ENCODE peak calls at places on chromosomes 16 and 17, in five cellular contexts. H, Y, T, E and O are unnamed samples.

GRCh38 chr16:18803569-18804462 is 2.5 kb upstream of the ARL6IP1 start:
- DNase-seq in H (no peak), Y (no peak), T (no peak), E (no peak), O (no peak)

GRCh38 chr17:68456529-68457167 is 648 bp downstream of the WIPI1 start:
- DNase-seq in H (peak; percentile 90), Y (peak; percentile 78), T (peak; percentile 90), E (peak; percentile 78), O (peak; percentile 62)

GRCh38 chr16:88619859-88620655 is 18.3 kb upstream of the IL17C start:
- DNase-seq in H (no peak), Y (no peak), T (no peak), E (no peak), O (no peak)

GRCh38 chr17:27293359-27293897 is 486 bp upstream of the WSB1 start:
- DNase-seq in H (no peak), Y (peak; percentile 30), T (no peak), E (no peak), O (no peak)

GRCh38 chr17:49748223-49748622 is 15.7 kb downstream of the FAM117A start:
- DNase-seq in H (no peak), Y (no peak), T (no peak), E (no peak), O (no peak)

GRCh38 chr16:79082955-79083354 is 517.6 kb downstream of the MAF start:
- DNase-seq in H (no peak), Y (no peak), T (no peak), E (no peak), O (no peak)

GRCh38 chr16:46757339-46758050 is 9.4 kb upstream of the MYLK3 start:
- DNase-seq in H (peak; percentile 67), Y (no peak), T (peak; percentile 90), E (peak; percentile 28), O (peak; percentile 88)

GRCh38 chr17:61597606-61598005 is 6.6 kb upstream of the NACA2 start:
- DNase-seq in H (no peak), Y (no peak), T (no peak), E (no peak), O (no peak)

GRCh38 chr16:797120-797420 is 3.5 kb downstream of the GNG13 start:
- DNase-seq in H (no peak), Y (no peak), T (no peak), E (no peak), O (no peak)

GRCh38 chr17:60747069-60747808 is 69.6 kb downstream of the BCAS3 start:
- DNase-seq in H (no peak), Y (no peak), T (no peak), E (no peak), O (no peak)

GRCh38 chr16:65201446-65202010 is 79.7 kb upstream of the CDH11 start:
- DNase-seq in H (no peak), Y (no peak), T (no peak), E (no peak), O (no peak)

GRCh38 chr17:58402679-58403078 is 14.7 kb downstream of the RNF43 start:
- DNase-seq in H (no peak), Y (no peak), T (no peak), E (no peak), O (no peak)

GRCh38 chr16:84650062-84650991 is 2.0 kb downstream of the KLHL36 start:
- DNase-seq in H (no peak), Y (no peak), T (no peak), E (no peak), O (no peak)

GRCh38 chr16:71882505-71883192 is 1.3 kb downstream of the ZNF821 start:
- DNase-seq in H (peak; percentile 83), Y (peak; percentile 33), T (peak; percentile 82), E (peak; percentile 71), O (peak; percentile 75)

GRCh38 chr16:1184156-1184868 is 31.4 kb downstream of the CACNA1H start:
- DNase-seq in H (no peak), Y (no peak), T (no peak), E (no peak), O (peak; percentile 45)

GRCh38 chr17:40337351-40337750 is 27.2 kb downstream of the GJD3 start:
- DNase-seq in H (no peak), Y (no peak), T (no peak), E (no peak), O (no peak)

GRCh38 chr16:89491238-89491869 is 993 bp upstream of the ANKRD11 start:
- DNase-seq in H (no peak), Y (no peak), T (no peak), E (no peak), O (no peak)

GRCh38 chr17:6028294-6028693 is 41.9 kb upstream of the WSCD1 start:
- DNase-seq in H (no peak), Y (no peak), T (no peak), E (no peak), O (no peak)

GRCh38 chr16:29730649-29731048 is 15.1 kb downstream of the C16orf54 start:
- DNase-seq in H (no peak), Y (no peak), T (no peak), E (no peak), O (no peak)

GRCh38 chr16:69903851-69904250 is 47.3 kb upstream of the CLEC18A start:
- DNase-seq in H (no peak), Y (no peak), T (no peak), E (no peak), O (no peak)

GRCh38 chr16:12700161-12700560 is 103.5 kb downstream of the CPPED1 start:
- DNase-seq in H (no peak), Y (no peak), T (no peak), E (no peak), O (no peak)

GRCh38 chr17:16407911-16408588 is 7.3 kb upstream of the TRPV2 start:
- DNase-seq in H (peak; percentile 76), Y (peak; percentile 65), T (peak; percentile 71), E (peak; percentile 46), O (peak; percentile 69)

GRCh38 chr17:82922646-82923045 is 82.8 kb upstream of the ZNF750 start:
- DNase-seq in H (no peak), Y (no peak), T (no peak), E (no peak), O (no peak)

GRCh38 chr16:641326-642188 is at the start of gene MCRIP2:
- DNase-seq in H (peak; percentile 76), Y (peak; percentile 88), T (peak; percentile 96), E (peak; percentile 73), O (peak; percentile 89)

GRCh38 chr16:16073884-16074781 is 124.7 kb downstream of the ABCC1 start:
- DNase-seq in H (no peak), Y (peak; percentile 38), T (peak; percentile 90), E (no peak), O (no peak)

GRCh38 chr17:48728232-48729231 is at the start of gene HOXB13:
- DNase-seq in H (no peak), Y (no peak), T (peak; percentile 66), E (peak; percentile 95), O (peak; percentile 58)

GRCh38 chr16:22284637-22285515 is 12.3 kb upstream of the POLR3E start:
- DNase-seq in H (no peak), Y (no peak), T (no peak), E (no peak), O (no peak)

GRCh38 chr17:45708707-45709290 is 75.3 kb upstream of the CRHR1 start:
- DNase-seq in H (no peak), Y (no peak), T (no peak), E (no peak), O (no peak)

GRCh38 chr17:81735181-81736102 is 23.4 kb downstream of the SLC25A10 start:
- DNase-seq in H (no peak), Y (no peak), T (no peak), E (peak; percentile 49), O (no peak)
- H3K4me3 ChIP-seq in H (no peak overlapping the region), Y (no peak overlapping the region), T (no peak overlapping the region), E (no peak overlapping the region), O (no peak overlapping the region)

GRCh38 chr17:77729587-77729986 is 228.9 kb upstream of the TNRC6C start:
- DNase-seq in H (peak; percentile 23), Y (no peak), T (no peak), E (no peak), O (no peak)

GRCh38 chr17:77726549-77726957 is 231.9 kb upstream of the TNRC6C start:
- DNase-seq in H (peak; percentile 56), Y (no peak), T (no peak), E (no peak), O (no peak)

GRCh38 chr17:77728871-77729270 is 229.6 kb upstream of the TNRC6C start:
- DNase-seq in H (peak; percentile 32), Y (no peak), T (no peak), E (no peak), O (no peak)

GRCh38 chr17:77727216-77727615 is 231.3 kb upstream of the TNRC6C start:
- DNase-seq in H (peak; percentile 53), Y (no peak), T (no peak), E (no peak), O (no peak)

DNA sequence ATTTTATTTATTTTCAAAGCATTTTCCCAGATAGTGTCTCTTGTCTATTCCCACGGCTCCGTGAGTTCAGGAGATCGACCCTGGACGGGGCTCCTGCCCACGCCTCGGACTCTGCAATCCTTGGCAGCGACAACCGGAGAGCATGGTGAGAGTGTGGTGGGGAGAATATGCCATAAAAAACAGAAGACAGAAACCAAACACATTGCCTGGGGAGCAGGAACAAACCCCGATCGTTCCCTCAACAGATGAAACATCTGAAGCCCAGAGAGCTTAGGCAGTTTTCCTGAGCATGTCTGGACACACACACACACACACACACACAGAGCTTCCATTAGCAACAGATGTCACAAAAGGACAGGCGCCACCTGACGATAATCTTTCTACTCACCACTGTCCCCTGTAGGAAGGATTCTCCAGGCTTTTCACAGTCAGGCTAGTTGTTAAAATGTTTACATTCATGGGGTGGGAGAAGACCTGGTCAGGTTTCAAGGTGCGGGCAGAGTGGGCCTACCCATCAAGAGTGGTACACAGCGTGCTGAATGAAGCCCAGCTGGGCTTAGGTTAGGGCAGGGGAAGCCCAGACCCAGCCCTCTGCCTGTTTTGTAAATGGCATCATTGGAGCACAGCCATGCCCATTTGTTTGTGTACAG is 230.4 kb upstream of the TNRC6C start:
- DNase-seq in H (no peak), Y (no peak), T (no peak), E (no peak), O (peak; percentile 69)
- TF ChIP-seq CTCF in H (no peak), Y (no peak), T (peak; percentile 4), E (peak; percentile 10), O (peak; percentile 78)

GRCh38 chr17:74748279-74748528 is 224 bp upstream of the NHERF1 start:
- DNase-seq in H (no peak), Y (no peak), T (no peak), E (no peak), O (no peak)
- H3K4me1 ChIP-seq in H (no peaks in the 10 kb centered on the region), Y (peaks cover 10% of the 10 kb centered on the region), T (peaks cover 39% of the 10 kb centered on the region), E (peaks cover 12% of the 10 kb centered on the region), O (no peaks in the 10 kb centered on the region)

DNA sequence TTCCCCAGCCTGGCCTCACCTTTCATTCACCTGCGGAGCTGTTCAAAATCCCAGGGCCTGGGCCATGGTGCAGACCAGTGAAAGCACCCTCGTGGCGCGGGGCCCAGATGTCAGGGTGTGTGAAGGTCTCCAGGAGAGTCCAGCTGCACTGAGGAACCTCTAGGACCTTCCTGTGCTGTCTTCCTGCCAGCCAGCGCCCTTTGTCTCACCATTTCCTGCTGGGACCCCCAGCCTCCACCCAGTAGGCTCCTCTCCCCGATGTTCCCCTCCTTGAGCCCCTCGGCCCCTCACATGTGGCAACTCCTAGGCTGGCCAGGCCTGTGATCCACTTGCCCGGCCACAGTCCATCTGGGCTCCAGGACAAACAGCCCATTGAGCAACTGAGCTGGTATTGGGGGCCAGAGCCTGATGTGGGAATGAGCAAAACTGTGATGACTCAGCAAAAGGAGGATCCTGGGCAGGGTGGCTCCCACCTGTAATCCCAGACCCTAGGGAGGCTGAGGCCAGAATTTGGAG is 677 bp downstream of the SULT1A2 start:
- DNase-seq in H (no peak), Y (no peak), T (no peak), E (no peak), O (no peak)
- H3K4me3 ChIP-seq in H (no peak overlapping the region), Y (no peak overlapping the region), T (no peak overlapping the region), E (no peak overlapping the region), O (no peak overlapping the region)